ENCODE peak calls at places on chromosomes 12 and 14, in ten cellular contexts. One of them, this sample, is unnamed.

GRCh38 chr14:69023035-69023434 is 43.9 kb upstream of the ACTN1 start:
- DNase-seq in endothelial cell: no peak
- DNase-seq in NCI-H748 treated with DMSO at 0.1 percent for 48 hours: no peak
- DNase-seq in AG08395: no peak
- DNase-seq in kidney tubule cell: no peak
- DNase-seq in Kasumi-1: no peak
- DNase-seq in SW480: no peak
- DNase-seq in fibroblast of the aortic adventitia: no peak
- DNase-seq in activated CD4-positive, alpha-beta T cell treated with anti-CD3 and anti-CD28 coated beads for 24 hours: no peak
- DNase-seq in mammary epithelial cell: no peak
- DNase-seq in this sample: no peak

GRCh38 chr12:128570191-128571065 is 253.3 kb downstream of the SLC15A4 start:
- DNase-seq in endothelial cell: no peak
- DNase-seq in NCI-H748 treated with DMSO at 0.1 percent for 48 hours: no peak
- DNase-seq in AG08395: no peak
- DNase-seq in kidney tubule cell: no peak
- DNase-seq in Kasumi-1: no peak
- DNase-seq in SW480: no peak
- DNase-seq in fibroblast of the aortic adventitia: no peak
- DNase-seq in activated CD4-positive, alpha-beta T cell treated with anti-CD3 and anti-CD28 coated beads for 24 hours: no peak
- DNase-seq in mammary epithelial cell: no peak
- DNase-seq in this sample: no peak

GRCh38 chr12:108069766-108070165 is 59.3 kb upstream of the WSCD2 start:
- DNase-seq in endothelial cell: no peak
- DNase-seq in NCI-H748 treated with DMSO at 0.1 percent for 48 hours: no peak
- DNase-seq in AG08395: no peak
- DNase-seq in kidney tubule cell: no peak
- DNase-seq in Kasumi-1: no peak
- DNase-seq in SW480: no peak
- DNase-seq in fibroblast of the aortic adventitia: no peak
- DNase-seq in activated CD4-positive, alpha-beta T cell treated with anti-CD3 and anti-CD28 coated beads for 24 hours: no peak
- DNase-seq in mammary epithelial cell: no peak
- DNase-seq in this sample: no peak

GRCh38 chr12:54075974-54076373 is 22.3 kb downstream of the HOXC4 start:
- DNase-seq in endothelial cell: no peak
- DNase-seq in NCI-H748 treated with DMSO at 0.1 percent for 48 hours: no peak
- DNase-seq in AG08395: no peak
- DNase-seq in kidney tubule cell: no peak
- DNase-seq in Kasumi-1: no peak
- DNase-seq in SW480: no peak
- DNase-seq in fibroblast of the aortic adventitia: no peak
- DNase-seq in activated CD4-positive, alpha-beta T cell treated with anti-CD3 and anti-CD28 coated beads for 24 hours: no peak
- DNase-seq in mammary epithelial cell: no peak
- DNase-seq in this sample: no peak

GRCh38 chr12:110073049-110073831 is 24.9 kb upstream of the C12orf76 start:
- DNase-seq in endothelial cell: no peak
- DNase-seq in NCI-H748 treated with DMSO at 0.1 percent for 48 hours: peak
- DNase-seq in AG08395: peak
- DNase-seq in kidney tubule cell: no peak
- DNase-seq in Kasumi-1: no peak
- DNase-seq in SW480: no peak
- DNase-seq in fibroblast of the aortic adventitia: no peak
- DNase-seq in activated CD4-positive, alpha-beta T cell treated with anti-CD3 and anti-CD28 coated beads for 24 hours: no peak
- DNase-seq in mammary epithelial cell: peak
- DNase-seq in this sample: peak

GRCh38 chr14:104863131-104863862 is 1.8 kb upstream of the CEP170B start:
- DNase-seq in endothelial cell: no peak
- DNase-seq in NCI-H748 treated with DMSO at 0.1 percent for 48 hours: no peak
- DNase-seq in AG08395: no peak
- DNase-seq in kidney tubule cell: no peak
- DNase-seq in Kasumi-1: no peak
- DNase-seq in SW480: no peak
- DNase-seq in fibroblast of the aortic adventitia: no peak
- DNase-seq in activated CD4-positive, alpha-beta T cell treated with anti-CD3 and anti-CD28 coated beads for 24 hours: no peak
- DNase-seq in mammary epithelial cell: peak
- DNase-seq in this sample: no peak

GRCh38 chr14:69615471-69616407 is 4.3 kb downstream of the SUSD6 start:
- DNase-seq in endothelial cell: no peak
- DNase-seq in NCI-H748 treated with DMSO at 0.1 percent for 48 hours: no peak
- DNase-seq in AG08395: peak
- DNase-seq in kidney tubule cell: peak
- DNase-seq in Kasumi-1: peak
- DNase-seq in SW480: no peak
- DNase-seq in fibroblast of the aortic adventitia: peak
- DNase-seq in activated CD4-positive, alpha-beta T cell treated with anti-CD3 and anti-CD28 coated beads for 24 hours: no peak
- DNase-seq in mammary epithelial cell: peak
- DNase-seq in this sample: no peak

GRCh38 chr12:9326085-9326484 is 117.9 kb upstream of the PZP start:
- DNase-seq in endothelial cell: no peak
- DNase-seq in NCI-H748 treated with DMSO at 0.1 percent for 48 hours: no peak
- DNase-seq in AG08395: no peak
- DNase-seq in kidney tubule cell: no peak
- DNase-seq in Kasumi-1: no peak
- DNase-seq in SW480: no peak
- DNase-seq in fibroblast of the aortic adventitia: no peak
- DNase-seq in activated CD4-positive, alpha-beta T cell treated with anti-CD3 and anti-CD28 coated beads for 24 hours: no peak
- DNase-seq in mammary epithelial cell: no peak
- DNase-seq in this sample: no peak

GRCh38 chr14:21771671-21772070 is 98.1 kb upstream of the OR4E1 start:
- DNase-seq in endothelial cell: no peak
- DNase-seq in NCI-H748 treated with DMSO at 0.1 percent for 48 hours: no peak
- DNase-seq in AG08395: no peak
- DNase-seq in kidney tubule cell: peak
- DNase-seq in Kasumi-1: no peak
- DNase-seq in SW480: no peak
- DNase-seq in fibroblast of the aortic adventitia: no peak
- DNase-seq in activated CD4-positive, alpha-beta T cell treated with anti-CD3 and anti-CD28 coated beads for 24 hours: no peak
- DNase-seq in mammary epithelial cell: peak
- DNase-seq in this sample: peak

GRCh38 chr14:80974338-80975078 is 19.1 kb downstream of the TSHR start:
- DNase-seq in endothelial cell: no peak
- DNase-seq in NCI-H748 treated with DMSO at 0.1 percent for 48 hours: no peak
- DNase-seq in AG08395: peak
- DNase-seq in kidney tubule cell: peak
- DNase-seq in Kasumi-1: no peak
- DNase-seq in SW480: no peak
- DNase-seq in fibroblast of the aortic adventitia: peak
- DNase-seq in activated CD4-positive, alpha-beta T cell treated with anti-CD3 and anti-CD28 coated beads for 24 hours: no peak
- DNase-seq in mammary epithelial cell: no peak
- DNase-seq in this sample: no peak

GRCh38 chr12:16606936-16607335 is 974 bp upstream of the LMO3 start:
- DNase-seq in endothelial cell: no peak
- DNase-seq in NCI-H748 treated with DMSO at 0.1 percent for 48 hours: no peak
- DNase-seq in AG08395: no peak
- DNase-seq in kidney tubule cell: no peak
- DNase-seq in Kasumi-1: no peak
- DNase-seq in SW480: no peak
- DNase-seq in fibroblast of the aortic adventitia: no peak
- DNase-seq in activated CD4-positive, alpha-beta T cell treated with anti-CD3 and anti-CD28 coated beads for 24 hours: no peak
- DNase-seq in mammary epithelial cell: no peak
- DNase-seq in this sample: no peak

GRCh38 chr14:35390577-35391387 is 13.8 kb downstream of the NFKBIA start:
- DNase-seq in endothelial cell: no peak
- DNase-seq in NCI-H748 treated with DMSO at 0.1 percent for 48 hours: peak
- DNase-seq in AG08395: no peak
- DNase-seq in kidney tubule cell: peak
- DNase-seq in Kasumi-1: no peak
- DNase-seq in SW480: no peak
- DNase-seq in fibroblast of the aortic adventitia: no peak
- DNase-seq in activated CD4-positive, alpha-beta T cell treated with anti-CD3 and anti-CD28 coated beads for 24 hours: no peak
- DNase-seq in mammary epithelial cell: peak
- DNase-seq in this sample: peak

GRCh38 chr12:9761407-9761736 is 671 bp upstream of the CD69 start:
- DNase-seq in endothelial cell: no peak
- DNase-seq in NCI-H748 treated with DMSO at 0.1 percent for 48 hours: no peak
- DNase-seq in AG08395: no peak
- DNase-seq in kidney tubule cell: peak
- DNase-seq in Kasumi-1: no peak
- DNase-seq in SW480: no peak
- DNase-seq in fibroblast of the aortic adventitia: no peak
- DNase-seq in activated CD4-positive, alpha-beta T cell treated with anti-CD3 and anti-CD28 coated beads for 24 hours: no peak
- DNase-seq in mammary epithelial cell: no peak
- DNase-seq in this sample: no peak

GRCh38 chr12:103877288-103877687 is 36.3 kb upstream of the NT5DC3 start:
- DNase-seq in endothelial cell: no peak
- DNase-seq in NCI-H748 treated with DMSO at 0.1 percent for 48 hours: no peak
- DNase-seq in AG08395: no peak
- DNase-seq in kidney tubule cell: no peak
- DNase-seq in Kasumi-1: no peak
- DNase-seq in SW480: no peak
- DNase-seq in fibroblast of the aortic adventitia: no peak
- DNase-seq in activated CD4-positive, alpha-beta T cell treated with anti-CD3 and anti-CD28 coated beads for 24 hours: no peak
- DNase-seq in mammary epithelial cell: no peak
- DNase-seq in this sample: no peak

GRCh38 chr14:53948181-53948884 is 8.3 kb downstream of the BMP4 start:
- DNase-seq in endothelial cell: no peak
- DNase-seq in NCI-H748 treated with DMSO at 0.1 percent for 48 hours: no peak
- DNase-seq in AG08395: no peak
- DNase-seq in kidney tubule cell: no peak
- DNase-seq in Kasumi-1: no peak
- DNase-seq in SW480: no peak
- DNase-seq in fibroblast of the aortic adventitia: no peak
- DNase-seq in activated CD4-positive, alpha-beta T cell treated with anti-CD3 and anti-CD28 coated beads for 24 hours: no peak
- DNase-seq in mammary epithelial cell: no peak
- DNase-seq in this sample: no peak

GRCh38 chr14:105861985-105862465 is 335.6 kb downstream of the TMEM121 start:
- DNase-seq in endothelial cell: no peak
- DNase-seq in NCI-H748 treated with DMSO at 0.1 percent for 48 hours: no peak
- DNase-seq in AG08395: no peak
- DNase-seq in kidney tubule cell: no peak
- DNase-seq in Kasumi-1: no peak
- DNase-seq in SW480: no peak
- DNase-seq in fibroblast of the aortic adventitia: no peak
- DNase-seq in activated CD4-positive, alpha-beta T cell treated with anti-CD3 and anti-CD28 coated beads for 24 hours: peak
- DNase-seq in mammary epithelial cell: no peak
- DNase-seq in this sample: no peak

GRCh38 chr12:124530637-124531263 is 36.7 kb downstream of the NCOR2 start:
- DNase-seq in endothelial cell: no peak
- DNase-seq in NCI-H748 treated with DMSO at 0.1 percent for 48 hours: no peak
- DNase-seq in AG08395: no peak
- DNase-seq in kidney tubule cell: no peak
- DNase-seq in Kasumi-1: no peak
- DNase-seq in SW480: no peak
- DNase-seq in fibroblast of the aortic adventitia: no peak
- DNase-seq in activated CD4-positive, alpha-beta T cell treated with anti-CD3 and anti-CD28 coated beads for 24 hours: no peak
- DNase-seq in mammary epithelial cell: no peak
- DNase-seq in this sample: no peak

GRCh38 chr12:76247026-76247688 is 101.1 kb downstream of the BBS10 start:
- DNase-seq in endothelial cell: no peak
- DNase-seq in NCI-H748 treated with DMSO at 0.1 percent for 48 hours: no peak
- DNase-seq in AG08395: peak
- DNase-seq in kidney tubule cell: no peak
- DNase-seq in Kasumi-1: no peak
- DNase-seq in SW480: no peak
- DNase-seq in fibroblast of the aortic adventitia: peak
- DNase-seq in activated CD4-positive, alpha-beta T cell treated with anti-CD3 and anti-CD28 coated beads for 24 hours: no peak
- DNase-seq in mammary epithelial cell: no peak
- DNase-seq in this sample: no peak

GRCh38 chr12:123853401-123854070 is 91.4 kb downstream of the DNAH10 start:
- DNase-seq in endothelial cell: no peak
- DNase-seq in NCI-H748 treated with DMSO at 0.1 percent for 48 hours: no peak
- DNase-seq in AG08395: no peak
- DNase-seq in kidney tubule cell: no peak
- DNase-seq in Kasumi-1: no peak
- DNase-seq in SW480: no peak
- DNase-seq in fibroblast of the aortic adventitia: no peak
- DNase-seq in activated CD4-positive, alpha-beta T cell treated with anti-CD3 and anti-CD28 coated beads for 24 hours: no peak
- DNase-seq in mammary epithelial cell: no peak
- DNase-seq in this sample: no peak

GRCh38 chr12:112524676-112525425 is 106.1 kb downstream of the PTPN11 start:
- DNase-seq in endothelial cell: no peak
- DNase-seq in NCI-H748 treated with DMSO at 0.1 percent for 48 hours: no peak
- DNase-seq in AG08395: peak
- DNase-seq in kidney tubule cell: peak
- DNase-seq in Kasumi-1: no peak
- DNase-seq in SW480: peak
- DNase-seq in fibroblast of the aortic adventitia: peak
- DNase-seq in activated CD4-positive, alpha-beta T cell treated with anti-CD3 and anti-CD28 coated beads for 24 hours: no peak
- DNase-seq in mammary epithelial cell: peak
- DNase-seq in this sample: peak

GRCh38 chr14:72528059-72528950 is 365.6 kb downstream of the DPF3 start:
- DNase-seq in endothelial cell: no peak
- DNase-seq in NCI-H748 treated with DMSO at 0.1 percent for 48 hours: no peak
- DNase-seq in AG08395: peak
- DNase-seq in kidney tubule cell: no peak
- DNase-seq in Kasumi-1: no peak
- DNase-seq in SW480: no peak
- DNase-seq in fibroblast of the aortic adventitia: peak
- DNase-seq in activated CD4-positive, alpha-beta T cell treated with anti-CD3 and anti-CD28 coated beads for 24 hours: no peak
- DNase-seq in mammary epithelial cell: peak
- DNase-seq in this sample: peak

GRCh38 chr12:100672075-100672592 is 98.7 kb downstream of the GAS2L3 start:
- DNase-seq in endothelial cell: peak
- DNase-seq in NCI-H748 treated with DMSO at 0.1 percent for 48 hours: peak
- DNase-seq in AG08395: no peak
- DNase-seq in kidney tubule cell: no peak
- DNase-seq in Kasumi-1: peak
- DNase-seq in SW480: no peak
- DNase-seq in fibroblast of the aortic adventitia: no peak
- DNase-seq in activated CD4-positive, alpha-beta T cell treated with anti-CD3 and anti-CD28 coated beads for 24 hours: no peak
- DNase-seq in mammary epithelial cell: no peak
- DNase-seq in this sample: peak

GRCh38 chr12:50103767-50104321 is at the start of gene GPD1:
- DNase-seq in endothelial cell: no peak
- DNase-seq in NCI-H748 treated with DMSO at 0.1 percent for 48 hours: no peak
- DNase-seq in AG08395: peak
- DNase-seq in kidney tubule cell: peak
- DNase-seq in Kasumi-1: no peak
- DNase-seq in SW480: peak
- DNase-seq in fibroblast of the aortic adventitia: peak
- DNase-seq in activated CD4-positive, alpha-beta T cell treated with anti-CD3 and anti-CD28 coated beads for 24 hours: no peak
- DNase-seq in mammary epithelial cell: peak
- DNase-seq in this sample: peak

GRCh38 chr12:113778432-113779128 is 187.5 kb downstream of the RBM19 start:
- DNase-seq in endothelial cell: no peak
- DNase-seq in NCI-H748 treated with DMSO at 0.1 percent for 48 hours: no peak
- DNase-seq in AG08395: no peak
- DNase-seq in kidney tubule cell: no peak
- DNase-seq in Kasumi-1: no peak
- DNase-seq in SW480: no peak
- DNase-seq in fibroblast of the aortic adventitia: no peak
- DNase-seq in activated CD4-positive, alpha-beta T cell treated with anti-CD3 and anti-CD28 coated beads for 24 hours: no peak
- DNase-seq in mammary epithelial cell: no peak
- DNase-seq in this sample: no peak

GRCh38 chr12:45468751-45469615 is 253.1 kb downstream of the ANO6 start:
- DNase-seq in endothelial cell: no peak
- DNase-seq in NCI-H748 treated with DMSO at 0.1 percent for 48 hours: no peak
- DNase-seq in AG08395: no peak
- DNase-seq in kidney tubule cell: no peak
- DNase-seq in Kasumi-1: no peak
- DNase-seq in SW480: no peak
- DNase-seq in fibroblast of the aortic adventitia: no peak
- DNase-seq in activated CD4-positive, alpha-beta T cell treated with anti-CD3 and anti-CD28 coated beads for 24 hours: no peak
- DNase-seq in mammary epithelial cell: no peak
- DNase-seq in this sample: no peak

GRCh38 chr14:60095781-60096450 is 4.2 kb downstream of the PCNX4 start:
- DNase-seq in endothelial cell: no peak
- DNase-seq in NCI-H748 treated with DMSO at 0.1 percent for 48 hours: no peak
- DNase-seq in AG08395: peak
- DNase-seq in kidney tubule cell: peak
- DNase-seq in Kasumi-1: no peak
- DNase-seq in SW480: no peak
- DNase-seq in fibroblast of the aortic adventitia: peak
- DNase-seq in activated CD4-positive, alpha-beta T cell treated with anti-CD3 and anti-CD28 coated beads for 24 hours: no peak
- DNase-seq in mammary epithelial cell: peak
- DNase-seq in this sample: peak

GRCh38 chr12:83559650-83560049 is 872.9 kb downstream of the TMTC2 start:
- DNase-seq in endothelial cell: no peak
- DNase-seq in NCI-H748 treated with DMSO at 0.1 percent for 48 hours: no peak
- DNase-seq in AG08395: no peak
- DNase-seq in kidney tubule cell: no peak
- DNase-seq in Kasumi-1: no peak
- DNase-seq in SW480: no peak
- DNase-seq in fibroblast of the aortic adventitia: no peak
- DNase-seq in activated CD4-positive, alpha-beta T cell treated with anti-CD3 and anti-CD28 coated beads for 24 hours: no peak
- DNase-seq in mammary epithelial cell: no peak
- DNase-seq in this sample: no peak

GRCh38 chr14:88321692-88322504 is 1.2 kb downstream of the KCNK10 start:
- DNase-seq in endothelial cell: no peak
- DNase-seq in NCI-H748 treated with DMSO at 0.1 percent for 48 hours: peak
- DNase-seq in AG08395: no peak
- DNase-seq in kidney tubule cell: no peak
- DNase-seq in Kasumi-1: no peak
- DNase-seq in SW480: peak
- DNase-seq in fibroblast of the aortic adventitia: no peak
- DNase-seq in activated CD4-positive, alpha-beta T cell treated with anti-CD3 and anti-CD28 coated beads for 24 hours: no peak
- DNase-seq in mammary epithelial cell: no peak
- DNase-seq in this sample: no peak

This sample was measured in PC-3.